ENCODE peak calls at places on chromosome 1, in ten cellular contexts. B, K, Y, Q, R, J, I, S, T and P are unnamed samples.

GRCh38 chr1:204313675-204314074 is 46.1 kb downstream of the PLEKHA6 start:
- DNase-seq in T (no peak), R (no peak), K (no peak), J (no peak), Q (no peak), S (no peak), I (peak), Y (no peak), B (no peak), P (no peak)

GRCh38 chr1:205594846-205595245 is 37.0 kb downstream of the ELK4 start:
- DNase-seq in S (no peak), R (no peak), J (no peak), Y (no peak), T (no peak), K (no peak), I (no peak), B (no peak), Q (no peak), P (no peak)

GRCh38 chr1:14803002-14803789 is 204.7 kb downstream of the KAZN start:
- DNase-seq in T (no peak), S (no peak), B (no peak), R (no peak), J (no peak), Y (no peak), Q (no peak), I (no peak), K (no peak), P (no peak)

GRCh38 chr1:95023399-95024050 is 49.2 kb downstream of the ALG14 start:
- DNase-seq in I (no peak), Q (no peak), B (no peak), Y (peak), R (no peak), K (peak), S (no peak), T (no peak), J (no peak), P (no peak)

GRCh38 chr1:173212952-173213491 is 5.9 kb upstream of the TNFSF4 start:
- DNase-seq in R (no peak), T (no peak), K (no peak), J (no peak), S (no peak), B (no peak), I (no peak), Y (no peak), Q (no peak), P (no peak)

GRCh38 chr1:36603461-36603860 is 120.7 kb upstream of the CSF3R start:
- DNase-seq in Q (no peak), R (no peak), B (no peak), Y (no peak), S (no peak), I (no peak), T (no peak), J (no peak), K (no peak), P (no peak)

GRCh38 chr1:11026052-11026451 is 13.6 kb downstream of the TARDBP start:
- DNase-seq in R (no peak), B (no peak), K (no peak), I (no peak), Q (no peak), S (no peak), T (no peak), Y (no peak), J (no peak), P (no peak)

GRCh38 chr1:32221980-32222751 is at the start of the genes EIF3I and TMEM234:
- DNase-seq in J (peak), S (peak), K (peak), I (peak), Q (peak), Y (peak), T (peak), B (peak), R (peak), P (peak)

GRCh38 chr1:39130297-39130696 is 74.2 kb upstream of the MACF1 start:
- DNase-seq in T (no peak), J (no peak), K (peak), Q (no peak), Y (peak), I (no peak), B (no peak), R (no peak), S (no peak), P (no peak)